ENCODE peak calls at places on chromosome 6, in nine cellular contexts. One of them, this sample, is unnamed.

GRCh38 chr6:56527934-56528333 is 114.8 kb downstream of the DST start:
- DNase-seq in HCT116: no peak
- DNase-seq in SK-N-SH: no peak
- DNase-seq in A549: no peak
- DNase-seq in endothelial cell of umbilical vein: no peak
- DNase-seq in HepG2: no peak
- DNase-seq in H1: no peak
- DNase-seq in GM12878: no peak
- DNase-seq in K562: no peak
- DNase-seq in this sample: no peak

GRCh38 chr6:15994814-15995459 is 133.9 kb upstream of the MYLIP start:
- DNase-seq in K562: peak
- DNase-seq in A549: no peak
- DNase-seq in HepG2: no peak
- DNase-seq in SK-N-SH: no peak
- DNase-seq in GM12878: no peak
- DNase-seq in H1: no peak
- DNase-seq in endothelial cell of umbilical vein: peak
- DNase-seq in HCT116: no peak
- DNase-seq in this sample: peak

GRCh38 chr6:7723041-7723447 is 2.9 kb upstream of the BMP6 start:
- DNase-seq in SK-N-SH: peak
- DNase-seq in A549: peak
- DNase-seq in GM12878: no peak
- DNase-seq in HepG2: peak
- DNase-seq in K562: peak
- DNase-seq in HCT116: peak
- DNase-seq in H1: peak
- DNase-seq in endothelial cell of umbilical vein: peak
- DNase-seq in this sample: peak

GRCh38 chr6:44217332-44218143 is 812 bp downstream of the MYMX start:
- DNase-seq in endothelial cell of umbilical vein: no peak
- DNase-seq in A549: no peak
- DNase-seq in SK-N-SH: no peak
- DNase-seq in HepG2: no peak
- DNase-seq in H1: no peak
- DNase-seq in HCT116: no peak
- DNase-seq in GM12878: no peak
- DNase-seq in K562: no peak
- DNase-seq in this sample: no peak

GRCh38 chr6:128208078-128208477 is 307.2 kb upstream of the THEMIS start:
- DNase-seq in HepG2: peak
- DNase-seq in H1: no peak
- DNase-seq in endothelial cell of umbilical vein: peak
- DNase-seq in HCT116: no peak
- DNase-seq in A549: no peak
- DNase-seq in K562: no peak
- DNase-seq in GM12878: no peak
- DNase-seq in SK-N-SH: no peak
- DNase-seq in this sample: no peak

GRCh38 chr6:52286798-52287432 is 2.4 kb upstream of the MCM3 start:
- DNase-seq in HepG2: peak
- DNase-seq in H1: no peak
- DNase-seq in endothelial cell of umbilical vein: peak
- DNase-seq in A549: peak
- DNase-seq in HCT116: peak
- DNase-seq in GM12878: no peak
- DNase-seq in K562: peak
- DNase-seq in SK-N-SH: peak
- DNase-seq in this sample: peak

GRCh38 chr6:150301871-150302800 is 66.7 kb upstream of the IYD start:
- DNase-seq in SK-N-SH: no peak
- DNase-seq in A549: peak
- DNase-seq in endothelial cell of umbilical vein: peak
- DNase-seq in HCT116: peak
- DNase-seq in H1: no peak
- DNase-seq in HepG2: peak
- DNase-seq in K562: no peak
- DNase-seq in GM12878: no peak
- DNase-seq in this sample: peak

GRCh38 chr6:44494011-44494501 is 106.5 kb downstream of the CDC5L start:
- DNase-seq in HepG2: peak
- DNase-seq in HCT116: peak
- DNase-seq in endothelial cell of umbilical vein: peak
- DNase-seq in GM12878: no peak
- DNase-seq in SK-N-SH: no peak
- DNase-seq in H1: no peak
- DNase-seq in K562: peak
- DNase-seq in A549: peak
- DNase-seq in this sample: peak

GRCh38 chr6:145733770-145734169 is 1.6 kb downstream of the EPM2A start:
- DNase-seq in GM12878: no peak
- DNase-seq in H1: no peak
- DNase-seq in K562: no peak
- DNase-seq in A549: no peak
- DNase-seq in HCT116: no peak
- DNase-seq in endothelial cell of umbilical vein: no peak
- DNase-seq in HepG2: no peak
- DNase-seq in SK-N-SH: no peak
- DNase-seq in this sample: peak

GRCh38 chr6:83371428-83371827 is 59.4 kb downstream of the ME1 start:
- DNase-seq in HCT116: no peak
- DNase-seq in GM12878: no peak
- DNase-seq in K562: no peak
- DNase-seq in H1: no peak
- DNase-seq in HepG2: no peak
- DNase-seq in endothelial cell of umbilical vein: peak
- DNase-seq in SK-N-SH: no peak
- DNase-seq in A549: no peak
- DNase-seq in this sample: no peak

GRCh38 chr6:157893238-157893637 is 70.2 kb downstream of the SNX9 start:
- DNase-seq in H1: no peak
- DNase-seq in HepG2: no peak
- DNase-seq in endothelial cell of umbilical vein: no peak
- DNase-seq in K562: no peak
- DNase-seq in SK-N-SH: no peak
- DNase-seq in A549: no peak
- DNase-seq in GM12878: no peak
- DNase-seq in HCT116: no peak
- DNase-seq in this sample: no peak

GRCh38 chr6:44725070-44725469 is 337.6 kb downstream of the CDC5L start:
- DNase-seq in K562: no peak
- DNase-seq in HCT116: no peak
- DNase-seq in endothelial cell of umbilical vein: peak
- DNase-seq in H1: no peak
- DNase-seq in A549: no peak
- DNase-seq in SK-N-SH: no peak
- DNase-seq in HepG2: no peak
- DNase-seq in GM12878: no peak
- DNase-seq in this sample: no peak

GRCh38 chr6:25042599-25042936 is 106.8 kb upstream of the RIPOR2 start:
- DNase-seq in endothelial cell of umbilical vein: no peak
- DNase-seq in SK-N-SH: no peak
- DNase-seq in H1: no peak
- DNase-seq in HCT116: no peak
- DNase-seq in GM12878: no peak
- DNase-seq in K562: no peak
- DNase-seq in A549: no peak
- DNase-seq in HepG2: no peak
- DNase-seq in this sample: no peak

GRCh38 chr6:53544050-53544499 is 826 bp downstream of the GCLC start:
- DNase-seq in SK-N-SH: no peak
- DNase-seq in H1: no peak
- DNase-seq in K562: no peak
- DNase-seq in HCT116: no peak
- DNase-seq in A549: no peak
- DNase-seq in endothelial cell of umbilical vein: no peak
- DNase-seq in HepG2: no peak
- DNase-seq in GM12878: no peak
- DNase-seq in this sample: no peak

GRCh38 chr6:31776961-31777666 is at the start of gene VWA7:
- DNase-seq in A549: peak
- DNase-seq in H1: no peak
- DNase-seq in SK-N-SH: peak
- DNase-seq in endothelial cell of umbilical vein: peak
- DNase-seq in HepG2: peak
- DNase-seq in HCT116: peak
- DNase-seq in GM12878: peak
- DNase-seq in K562: peak
- DNase-seq in this sample: peak

GRCh38 chr6:27867051-27867940 is 44.9 kb downstream of the OR2B2 start:
- DNase-seq in SK-N-SH: peak
- DNase-seq in A549: peak
- DNase-seq in K562: peak
- DNase-seq in H1: no peak
- DNase-seq in GM12878: peak
- DNase-seq in endothelial cell of umbilical vein: peak
- DNase-seq in HCT116: no peak
- DNase-seq in HepG2: peak
- DNase-seq in this sample: peak

DNA sequence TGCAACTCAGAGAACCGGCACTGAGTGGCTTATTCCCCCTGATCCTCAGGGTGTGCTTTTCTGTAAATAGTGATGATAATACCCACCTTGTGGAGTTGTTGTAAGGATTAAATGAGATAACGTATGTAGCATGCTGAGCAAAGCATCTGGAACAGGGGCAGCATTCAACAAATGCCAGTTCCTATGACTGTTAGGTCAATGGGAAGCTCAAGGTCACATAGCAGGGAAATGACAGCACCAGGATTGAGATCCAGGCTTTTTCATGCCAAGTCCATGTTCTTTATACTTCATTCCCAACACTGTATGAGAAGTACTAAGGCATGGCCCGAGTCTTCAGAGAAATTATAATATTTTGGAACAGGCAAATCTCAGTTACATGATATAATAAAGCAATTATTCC is 5.1 kb downstream of the RCAN2 start:
- DNase-seq in endothelial cell of umbilical vein: peak
- DNase-seq in H1: no peak
- DNase-seq in GM12878: no peak
- DNase-seq in K562: no peak
- DNase-seq in HCT116: no peak
- DNase-seq in A549: no peak
- DNase-seq in HepG2: peak
- DNase-seq in SK-N-SH: no peak
- DNase-seq in this sample: no peak
- H3K4me3 ChIP-seq in endothelial cell of umbilical vein: no peak
- H3K4me3 ChIP-seq in H1: no peak
- H3K4me3 ChIP-seq in GM12878: no peak
- H3K4me3 ChIP-seq in K562: no peak
- H3K4me3 ChIP-seq in HCT116: no peak
- H3K4me3 ChIP-seq in A549: no peak
- H3K4me3 ChIP-seq in HepG2: no peak
- H3K4me3 ChIP-seq in SK-N-SH: no peak
- H3K4me3 ChIP-seq in this sample: no peak

DNA sequence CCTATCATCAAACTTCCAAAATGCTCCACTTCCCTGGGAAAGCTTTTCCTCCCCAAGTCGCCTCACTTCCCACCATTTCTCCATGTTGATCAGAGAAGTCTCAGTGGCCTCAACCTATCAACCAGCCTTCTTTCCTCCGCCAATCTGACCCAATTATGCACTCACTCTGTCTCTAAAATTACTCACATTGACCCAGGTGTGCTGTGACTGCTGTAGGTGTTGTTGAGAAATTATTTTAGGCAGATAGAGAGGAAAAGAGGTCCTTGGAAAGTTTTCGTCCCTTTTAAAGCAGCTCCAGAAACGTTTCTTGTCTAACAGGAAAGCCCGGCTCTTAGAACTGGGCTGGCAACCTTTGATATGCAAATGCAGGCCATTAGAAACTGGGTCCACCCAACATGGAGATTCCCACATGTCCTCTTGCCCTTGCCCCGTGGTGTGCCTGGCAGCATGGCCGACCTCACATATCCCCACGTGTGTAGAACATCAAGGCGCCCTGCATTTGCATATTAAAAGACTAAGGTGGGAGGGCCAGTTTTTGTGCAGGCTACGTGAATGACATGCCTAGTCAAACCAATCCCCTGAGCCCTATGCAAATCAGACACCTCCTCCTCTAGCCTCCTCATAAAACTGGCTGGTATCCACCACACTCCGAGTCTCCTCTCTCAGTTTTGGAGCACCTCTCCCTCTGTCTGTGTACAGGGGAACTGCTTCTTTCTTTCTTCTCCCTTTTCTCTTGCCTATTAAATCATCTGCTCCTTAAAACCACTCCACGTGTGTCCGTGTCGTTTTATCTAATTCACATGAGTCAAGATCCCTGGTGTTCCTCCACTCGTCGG is 12.9 kb downstream of the IPCEF1 start:
- DNase-seq in HepG2: no peak
- DNase-seq in HCT116: peak
- DNase-seq in SK-N-SH: no peak
- DNase-seq in GM12878: no peak
- DNase-seq in endothelial cell of umbilical vein: peak
- DNase-seq in H1: peak
- DNase-seq in A549: peak
- DNase-seq in K562: peak
- DNase-seq in this sample: peak
- TF ChIP-seq MAX in HepG2: no peak
- TF ChIP-seq MAX in HCT116: no peak
- TF ChIP-seq MAX in SK-N-SH: no peak
- TF ChIP-seq MAX in GM12878: no peak
- TF ChIP-seq MAX in endothelial cell of umbilical vein: no peak
- TF ChIP-seq MAX in H1: peak
- TF ChIP-seq MAX in A549: no peak
- TF ChIP-seq MAX in K562: peak
- TF ChIP-seq MAX in this sample: no peak

GRCh38 chr6:134020543-134020942 is 31.9 kb downstream of the SLC2A12 start:
- DNase-seq in endothelial cell of umbilical vein: no peak
- DNase-seq in H1: no peak
- DNase-seq in HepG2: no peak
- DNase-seq in A549: no peak
- DNase-seq in HCT116: no peak
- DNase-seq in GM12878: no peak
- DNase-seq in SK-N-SH: no peak
- DNase-seq in K562: no peak
- DNase-seq in this sample: no peak
- H3K4me3 ChIP-seq in endothelial cell of umbilical vein: no peak
- H3K4me3 ChIP-seq in H1: no peak
- H3K4me3 ChIP-seq in HepG2: no peak
- H3K4me3 ChIP-seq in A549: no peak
- H3K4me3 ChIP-seq in HCT116: no peak
- H3K4me3 ChIP-seq in GM12878: no peak
- H3K4me3 ChIP-seq in SK-N-SH: no peak
- H3K4me3 ChIP-seq in K562: no peak
- H3K4me3 ChIP-seq in this sample: no peak

DNA sequence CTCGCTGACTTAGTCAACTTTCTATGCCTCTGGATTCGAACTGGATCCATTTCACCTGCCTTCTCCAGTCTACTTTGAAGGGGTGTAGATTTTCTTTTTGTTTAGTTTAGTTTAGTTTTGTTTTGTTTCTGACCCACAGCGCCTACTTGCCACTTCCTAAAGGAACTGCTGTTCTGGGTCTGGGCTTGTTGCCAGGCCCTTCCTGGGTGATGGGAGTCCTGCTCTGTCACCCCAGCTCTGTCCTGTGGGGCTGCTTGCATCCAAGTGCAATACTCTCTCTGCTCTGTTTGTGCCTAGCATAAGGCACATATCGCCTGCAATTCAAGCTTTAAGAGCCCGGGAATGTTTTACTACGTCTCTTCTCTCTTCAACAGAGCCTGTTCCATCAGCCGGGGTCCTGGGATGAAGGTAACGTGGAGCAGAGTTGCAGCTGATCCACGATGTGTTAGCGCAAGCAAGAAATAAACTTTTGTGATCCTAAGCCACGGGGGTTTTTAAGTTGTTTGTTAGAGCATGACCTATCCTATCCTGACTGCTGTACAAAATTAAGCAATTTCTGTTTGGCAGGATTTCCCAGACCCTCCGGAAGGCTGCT is 30.8 kb upstream of the TAGAP start:
- DNase-seq in GM12878: no peak
- DNase-seq in H1: no peak
- DNase-seq in A549: no peak
- DNase-seq in endothelial cell of umbilical vein: no peak
- DNase-seq in SK-N-SH: no peak
- DNase-seq in HepG2: no peak
- DNase-seq in K562: no peak
- DNase-seq in HCT116: no peak
- DNase-seq in this sample: no peak
- TF ChIP-seq MAX in GM12878: no peak
- TF ChIP-seq MAX in H1: no peak
- TF ChIP-seq MAX in A549: no peak
- TF ChIP-seq MAX in endothelial cell of umbilical vein: no peak
- TF ChIP-seq MAX in SK-N-SH: no peak
- TF ChIP-seq MAX in HepG2: no peak
- TF ChIP-seq MAX in K562: no peak
- TF ChIP-seq MAX in HCT116: no peak
- TF ChIP-seq MAX in this sample: no peak